ENCODE peak calls at places on chromosome 10, in ten cellular contexts. Q is H9, O is vagina, T is A549, X is AG10803, E is RWPE1, W is BJ, K is AG09309, L is body of pancreas, Y is hepatocyte. R is an unnamed sample.

GRCh38 chr10:5413012-5413938 is 918 bp downstream of the NET1 start:
- DNase-seq in Q (peak; percentile 28), O (no peak), T (peak; percentile 47), X (peak; percentile 43), E (peak; percentile 58), W (no peak), K (no peak), L (no peak), Y (peak; percentile 43), R (peak; percentile 25)

GRCh38 chr10:110967009-110967630 is 47.7 kb downstream of the SHOC2 start:
- DNase-seq in Q (no peak), O (no peak), T (no peak), X (no peak), E (no peak), W (no peak), K (no peak), L (no peak), Y (no peak), R (no peak)

GRCh38 chr10:105071980-105072379 is 430.9 kb downstream of the SORCS3 start:
- DNase-seq in Q (no peak), O (no peak), T (no peak), X (no peak), E (no peak), W (no peak), K (no peak), L (no peak), Y (no peak), R (no peak)

GRCh38 chr10:62993121-62993520 is 140.0 kb upstream of the NRBF2 start:
- DNase-seq in Q (no peak), O (no peak), T (no peak), X (peak; percentile 55), E (no peak), W (no peak), K (no peak), L (no peak), Y (no peak), R (no peak)

GRCh38 chr10:132329565-132330485 is 2.2 kb upstream of the LRRC27 start:
- DNase-seq in Q (no peak), O (no peak), T (peak; percentile 72), X (peak; percentile 63), E (peak; percentile 60), W (no peak), K (peak; percentile 53), L (no peak), Y (no peak), R (peak; percentile 24)

GRCh38 chr10:24462889-24463552 is 254.1 kb downstream of the KIAA1217 start:
- DNase-seq in Q (no peak), O (no peak), T (peak; percentile 17), X (no peak), E (no peak), W (no peak), K (no peak), L (peak; percentile 29), Y (no peak), R (peak; percentile 39)

GRCh38 chr10:6769704-6770417 is 189.8 kb upstream of the PRKCQ start:
- DNase-seq in Q (no peak), O (no peak), T (no peak), X (no peak), E (no peak), W (no peak), K (no peak), L (no peak), Y (no peak), R (no peak)

GRCh38 chr10:104033401-104033930 is 52.2 kb downstream of the COL17A1 start:
- DNase-seq in Q (no peak), O (no peak), T (no peak), X (no peak), E (no peak), W (no peak), K (no peak), L (no peak), Y (no peak), R (no peak)

GRCh38 chr10:84190621-84191020 is 3.7 kb upstream of the CDHR1 start:
- DNase-seq in Q (no peak), O (no peak), T (no peak), X (no peak), E (no peak), W (no peak), K (no peak), L (no peak), Y (no peak), R (no peak)

GRCh38 chr10:71474702-71475242 is 78.1 kb downstream of the CDH23 start:
- DNase-seq in Q (no peak), O (no peak), T (no peak), X (no peak), E (no peak), W (no peak), K (no peak), L (no peak), Y (no peak), R (no peak)

GRCh38 chr10:68133553-68133952 is 24.3 kb downstream of the MYPN start:
- DNase-seq in Q (no peak), O (no peak), T (no peak), X (no peak), E (no peak), W (no peak), K (no peak), L (no peak), Y (no peak), R (no peak)

GRCh38 chr10:57300718-57301117 is 939.7 kb upstream of the ZWINT start:
- DNase-seq in Q (no peak), O (no peak), T (no peak), X (no peak), E (no peak), W (no peak), K (no peak), L (no peak), Y (no peak), R (no peak)

DNA sequence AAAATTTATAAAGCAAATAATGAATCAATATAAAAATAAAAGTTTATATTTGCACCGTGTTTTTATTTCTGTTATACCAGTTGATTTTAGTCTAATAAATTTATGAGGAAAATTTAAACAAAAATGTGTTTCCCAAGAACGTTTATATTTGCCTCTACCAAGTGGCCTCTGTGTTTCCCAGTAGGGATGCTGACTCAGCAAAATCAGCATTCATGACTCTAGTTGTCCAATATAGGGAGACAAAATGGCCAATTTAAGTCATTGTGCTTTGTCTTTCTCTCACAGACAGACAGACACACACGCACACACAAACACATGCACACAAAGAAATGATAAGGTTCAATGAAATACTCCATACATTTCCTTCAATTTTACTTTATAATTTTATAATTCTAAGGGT is 942.5 kb upstream of the ZWINT start:
- DNase-seq in Q (no peak), O (no peak), T (no peak), X (no peak), E (no peak), W (no peak), K (no peak), L (no peak), Y (no peak), R (peak; percentile 6)
- TF ChIP-seq CTCF in Q (no peak), O (no peak), T (no peak), X (no peak), E (no peak), W (no peak), K (no peak), L (no peak), Y (no peak), R (no peak)

GRCh38 chr10:29239569-29240472 is 49.0 kb upstream of the LYZL1 start:
- DNase-seq in Q (peak; percentile 75), O (no peak), T (peak; percentile 47), X (peak; percentile 3), E (peak; percentile 13), W (no peak), K (no peak), L (no peak), Y (peak; percentile 39), R (peak; percentile 53)
- TF ChIP-seq CTCF in Q (peak; percentile 83), O (no peak), T (peak; percentile 53), X (peak; percentile 51), E (no peak), W (peak; percentile 53), K (peak; percentile 70), L (peak; percentile 8), Y (peak; percentile 38), R (peak; percentile 59)

GRCh38 chr10:11344081-11344480 is 267.4 kb downstream of the USP6NL start:
- DNase-seq in Q (no peak), O (no peak), T (no peak), X (no peak), E (no peak), W (no peak), K (no peak), L (no peak), Y (no peak), R (no peak)

GRCh38 chr10:11339660-11340059 is 271.8 kb downstream of the USP6NL start:
- DNase-seq in Q (no peak), O (no peak), T (no peak), X (no peak), E (no peak), W (no peak), K (no peak), L (no peak), Y (no peak), R (no peak)

GRCh38 chr10:11341253-11341652 is 270.2 kb downstream of the USP6NL start:
- DNase-seq in Q (no peak), O (no peak), T (no peak), X (no peak), E (no peak), W (no peak), K (no peak), L (no peak), Y (peak; percentile 32), R (no peak)

GRCh38 chr10:11344550-11344949 is 266.9 kb downstream of the USP6NL start:
- DNase-seq in Q (peak; percentile 54), O (no peak), T (no peak), X (no peak), E (no peak), W (no peak), K (no peak), L (no peak), Y (no peak), R (no peak)

DNA sequence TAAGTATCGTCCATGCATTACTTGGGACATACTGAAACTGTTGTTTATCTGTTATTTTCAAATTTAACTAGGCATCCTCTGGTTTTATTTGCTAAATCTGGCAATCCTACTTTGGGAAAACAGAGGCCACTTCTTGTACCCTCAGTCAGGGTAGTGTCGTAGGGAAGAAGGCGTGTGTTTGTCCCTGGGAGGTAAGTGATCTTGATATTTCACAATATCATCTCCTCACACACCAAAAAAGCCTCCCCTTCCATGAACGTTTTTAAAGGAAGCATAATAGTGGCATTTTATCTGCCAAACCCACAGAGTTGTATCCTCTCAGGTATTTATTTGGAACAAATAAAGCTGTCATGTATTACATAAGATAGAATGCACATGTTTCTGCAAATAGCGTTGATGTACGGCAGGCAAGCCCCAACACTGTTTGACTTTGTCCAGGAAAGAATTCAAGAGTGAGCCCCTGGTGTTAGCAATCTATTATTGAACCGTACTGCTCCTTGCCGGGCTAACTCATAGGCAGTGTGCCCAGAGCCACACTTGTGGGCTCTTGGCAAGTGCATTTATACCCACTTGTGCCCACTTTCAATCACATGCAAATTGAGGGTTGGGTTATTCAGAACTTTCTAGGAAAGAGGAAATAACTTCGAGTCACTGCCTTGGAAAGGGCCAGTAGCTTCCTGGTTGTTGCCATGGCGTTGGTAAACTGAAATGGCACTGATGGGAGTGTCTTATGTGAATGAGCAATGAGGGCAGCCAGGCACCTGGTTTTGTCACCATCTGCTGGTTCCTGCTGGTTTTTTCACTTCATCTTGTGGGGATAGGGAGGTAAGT is 266.0 kb downstream of the USP6NL start:
- DNase-seq in Q (peak; percentile 77), O (no peak), T (peak; percentile 60), X (no peak), E (peak; percentile 31), W (no peak), K (no peak), L (no peak), Y (peak; percentile 55), R (peak; percentile 33)
- TF ChIP-seq CTCF in Q (peak; percentile 52), O (no peak), T (no peak), X (no peak), E (peak; percentile 40), W (no peak), K (no peak), L (no peak), Y (peak; percentile 7), R (no peak)

GRCh38 chr10:60299961-60300883 is 89.5 kb downstream of the ANK3 start:
- DNase-seq in Q (peak; percentile 64), O (no peak), T (no peak), X (no peak), E (no peak), W (no peak), K (peak; percentile 17), L (peak; percentile 6), Y (peak; percentile 69), R (no peak)
- TF ChIP-seq CTCF in Q (no peak), O (no peak), T (no peak), X (no peak), E (no peak), W (no peak), K (no peak), L (no peak), Y (no peak), R (no peak)